ENCODE peak calls at places on chromosome 1, in eight cellular contexts. One of them, this sample, is unnamed.

GRCh38 chr1:9031484-9032259 is 5.4 kb upstream of the SLC2A7 start:
- DNase-seq in Panc1: no peak
- DNase-seq in NT2/D1: no peak
- DNase-seq in IMR-90: no peak
- DNase-seq in upper lobe of right lung: peak; percentile 57
- DNase-seq in endodermal cell: no peak
- DNase-seq in heart left ventricle: peak; percentile 59
- DNase-seq in Peyer's patch: peak; percentile 36
- DNase-seq in this sample: no peak

GRCh38 chr1:91732291-91732953 is 153.5 kb downstream of the TGFBR3 start:
- DNase-seq in Panc1: no peak
- DNase-seq in NT2/D1: no peak
- DNase-seq in IMR-90: peak; percentile 91
- DNase-seq in upper lobe of right lung: no peak
- DNase-seq in endodermal cell: peak; percentile 66
- DNase-seq in heart left ventricle: no peak
- DNase-seq in Peyer's patch: no peak
- DNase-seq in this sample: no peak

GRCh38 chr1:25431495-25432363 is 1.0 kb downstream of the MACO1 start:
- DNase-seq in Panc1: no peak
- DNase-seq in NT2/D1: no peak
- DNase-seq in IMR-90: no peak
- DNase-seq in upper lobe of right lung: no peak
- DNase-seq in endodermal cell: no peak
- DNase-seq in heart left ventricle: peak; percentile 33
- DNase-seq in Peyer's patch: peak; percentile 59
- DNase-seq in this sample: no peak

GRCh38 chr1:235631816-235632215 is 17.8 kb downstream of the GNG4 start:
- DNase-seq in Panc1: no peak
- DNase-seq in NT2/D1: no peak
- DNase-seq in IMR-90: no peak
- DNase-seq in upper lobe of right lung: no peak
- DNase-seq in endodermal cell: peak; percentile 78
- DNase-seq in heart left ventricle: no peak
- DNase-seq in Peyer's patch: no peak
- DNase-seq in this sample: peak; percentile 47

GRCh38 chr1:199044191-199044590 is 405.4 kb downstream of the PTPRC start:
- DNase-seq in Panc1: no peak
- DNase-seq in NT2/D1: no peak
- DNase-seq in IMR-90: no peak
- DNase-seq in upper lobe of right lung: no peak
- DNase-seq in endodermal cell: no peak
- DNase-seq in heart left ventricle: no peak
- DNase-seq in Peyer's patch: no peak
- DNase-seq in this sample: no peak

GRCh38 chr1:19921310-19921709 is 2.1 kb downstream of the PLA2G2E start:
- DNase-seq in Panc1: no peak
- DNase-seq in NT2/D1: no peak
- DNase-seq in IMR-90: no peak
- DNase-seq in upper lobe of right lung: no peak
- DNase-seq in endodermal cell: peak; percentile 46
- DNase-seq in heart left ventricle: no peak
- DNase-seq in Peyer's patch: peak; percentile 73
- DNase-seq in this sample: no peak

GRCh38 chr1:213070399-213070798 is 19.4 kb downstream of the RPS6KC1 start:
- DNase-seq in Panc1: no peak
- DNase-seq in NT2/D1: no peak
- DNase-seq in IMR-90: peak; percentile 86
- DNase-seq in upper lobe of right lung: no peak
- DNase-seq in endodermal cell: no peak
- DNase-seq in heart left ventricle: no peak
- DNase-seq in Peyer's patch: no peak
- DNase-seq in this sample: peak; percentile 35

GRCh38 chr1:15948600-15949452 is 27.1 kb downstream of the ZBTB17 start:
- DNase-seq in Panc1: no peak
- DNase-seq in NT2/D1: no peak
- DNase-seq in IMR-90: peak; percentile 95
- DNase-seq in upper lobe of right lung: peak; percentile 80
- DNase-seq in endodermal cell: no peak
- DNase-seq in heart left ventricle: peak; percentile 80
- DNase-seq in Peyer's patch: no peak
- DNase-seq in this sample: no peak

GRCh38 chr1:101697057-101697456 is 299.7 kb downstream of the OLFM3 start:
- DNase-seq in Panc1: no peak
- DNase-seq in NT2/D1: no peak
- DNase-seq in IMR-90: no peak
- DNase-seq in upper lobe of right lung: no peak
- DNase-seq in endodermal cell: no peak
- DNase-seq in heart left ventricle: no peak
- DNase-seq in Peyer's patch: no peak
- DNase-seq in this sample: no peak

GRCh38 chr1:144101397-144102050 is 129.7 kb upstream of the FAM72C start:
- DNase-seq in Panc1: no peak
- DNase-seq in NT2/D1: no peak
- DNase-seq in IMR-90: no peak
- DNase-seq in upper lobe of right lung: peak; percentile 73
- DNase-seq in endodermal cell: no peak
- DNase-seq in heart left ventricle: peak; percentile 40
- DNase-seq in Peyer's patch: peak; percentile 52
- DNase-seq in this sample: no peak

GRCh38 chr1:29271724-29272123 is 35.4 kb downstream of the PTPRU start:
- DNase-seq in Panc1: no peak
- DNase-seq in NT2/D1: peak; percentile 89
- DNase-seq in IMR-90: peak; percentile 65
- DNase-seq in upper lobe of right lung: peak; percentile 87
- DNase-seq in endodermal cell: peak; percentile 94
- DNase-seq in heart left ventricle: peak; percentile 62
- DNase-seq in Peyer's patch: peak; percentile 66
- DNase-seq in this sample: peak; percentile 80

GRCh38 chr1:10901091-10901893 is 104.8 kb upstream of the CASZ1 start:
- DNase-seq in Panc1: no peak
- DNase-seq in NT2/D1: no peak
- DNase-seq in IMR-90: no peak
- DNase-seq in upper lobe of right lung: peak; percentile 81
- DNase-seq in endodermal cell: peak; percentile 75
- DNase-seq in heart left ventricle: no peak
- DNase-seq in Peyer's patch: no peak
- DNase-seq in this sample: no peak

GRCh38 chr1:58981392-58981791 is 197.5 kb upstream of the JUN start:
- DNase-seq in Panc1: no peak
- DNase-seq in NT2/D1: peak; percentile 63
- DNase-seq in IMR-90: no peak
- DNase-seq in upper lobe of right lung: no peak
- DNase-seq in endodermal cell: peak; percentile 70
- DNase-seq in heart left ventricle: no peak
- DNase-seq in Peyer's patch: no peak
- DNase-seq in this sample: no peak

GRCh38 chr1:15244813-15245212 is 2.2 kb upstream of the FHAD1 start:
- DNase-seq in Panc1: no peak
- DNase-seq in NT2/D1: no peak
- DNase-seq in IMR-90: no peak
- DNase-seq in upper lobe of right lung: peak; percentile 45
- DNase-seq in endodermal cell: no peak
- DNase-seq in heart left ventricle: no peak
- DNase-seq in Peyer's patch: no peak
- DNase-seq in this sample: no peak

GRCh38 chr1:246428542-246429308 is 78.4 kb downstream of the SMYD3 start:
- DNase-seq in Panc1: no peak
- DNase-seq in NT2/D1: no peak
- DNase-seq in IMR-90: peak; percentile 93
- DNase-seq in upper lobe of right lung: no peak
- DNase-seq in endodermal cell: peak; percentile 50
- DNase-seq in heart left ventricle: no peak
- DNase-seq in Peyer's patch: no peak
- DNase-seq in this sample: no peak

GRCh38 chr1:103561612-103562395 is 9.6 kb upstream of the AMY2B start:
- DNase-seq in Panc1: no peak
- DNase-seq in NT2/D1: no peak
- DNase-seq in IMR-90: no peak
- DNase-seq in upper lobe of right lung: no peak
- DNase-seq in endodermal cell: no peak
- DNase-seq in heart left ventricle: no peak
- DNase-seq in Peyer's patch: no peak
- DNase-seq in this sample: no peak

GRCh38 chr1:32867671-32868070 is 3.0 kb downstream of the FNDC5 start:
- DNase-seq in Panc1: no peak
- DNase-seq in NT2/D1: no peak
- DNase-seq in IMR-90: no peak
- DNase-seq in upper lobe of right lung: no peak
- DNase-seq in endodermal cell: no peak
- DNase-seq in heart left ventricle: no peak
- DNase-seq in Peyer's patch: no peak
- DNase-seq in this sample: no peak

GRCh38 chr1:163085041-163085903 is 16.1 kb downstream of the RGS4 start:
- DNase-seq in Panc1: no peak
- DNase-seq in NT2/D1: no peak
- DNase-seq in IMR-90: peak; percentile 66
- DNase-seq in upper lobe of right lung: no peak
- DNase-seq in endodermal cell: no peak
- DNase-seq in heart left ventricle: no peak
- DNase-seq in Peyer's patch: no peak
- DNase-seq in this sample: no peak
- H3K4me3 ChIP-seq in Panc1: no peak overlapping the region
- H3K4me3 ChIP-seq in NT2/D1: no peak overlapping the region
- H3K4me3 ChIP-seq in IMR-90: no peak overlapping the region
- H3K4me3 ChIP-seq in upper lobe of right lung: no peak overlapping the region
- H3K4me3 ChIP-seq in endodermal cell: no peak overlapping the region
- H3K4me3 ChIP-seq in heart left ventricle: no peak overlapping the region
- H3K4me3 ChIP-seq in Peyer's patch: no peak overlapping the region
- H3K4me3 ChIP-seq in this sample: no peak overlapping the region

GRCh38 chr1:35180776-35181374 is 12.1 kb downstream of the SFPQ start:
- DNase-seq in Panc1: no peak
- DNase-seq in NT2/D1: no peak
- DNase-seq in IMR-90: peak; percentile 44
- DNase-seq in upper lobe of right lung: no peak
- DNase-seq in endodermal cell: no peak
- DNase-seq in heart left ventricle: no peak
- DNase-seq in Peyer's patch: no peak
- DNase-seq in this sample: no peak

GRCh38 chr1:35178295-35178695 is 14.7 kb downstream of the SFPQ start:
- DNase-seq in Panc1: no peak
- DNase-seq in NT2/D1: no peak
- DNase-seq in IMR-90: no peak
- DNase-seq in upper lobe of right lung: no peak
- DNase-seq in endodermal cell: no peak
- DNase-seq in heart left ventricle: no peak
- DNase-seq in Peyer's patch: no peak
- DNase-seq in this sample: no peak

GRCh38 chr1:35177237-35177786 is 15.6 kb downstream of the SFPQ start:
- DNase-seq in Panc1: no peak
- DNase-seq in NT2/D1: no peak
- DNase-seq in IMR-90: no peak
- DNase-seq in upper lobe of right lung: no peak
- DNase-seq in endodermal cell: no peak
- DNase-seq in heart left ventricle: no peak
- DNase-seq in Peyer's patch: no peak
- DNase-seq in this sample: no peak

GRCh38 chr1:35179864-35180263 is 13.1 kb downstream of the SFPQ start:
- DNase-seq in Panc1: no peak
- DNase-seq in NT2/D1: no peak
- DNase-seq in IMR-90: no peak
- DNase-seq in upper lobe of right lung: no peak
- DNase-seq in endodermal cell: no peak
- DNase-seq in heart left ventricle: no peak
- DNase-seq in Peyer's patch: no peak
- DNase-seq in this sample: no peak

GRCh38 chr1:35178874-35179380 is 14.0 kb downstream of the SFPQ start:
- DNase-seq in Panc1: no peak
- DNase-seq in NT2/D1: no peak
- DNase-seq in IMR-90: no peak
- DNase-seq in upper lobe of right lung: no peak
- DNase-seq in endodermal cell: no peak
- DNase-seq in heart left ventricle: no peak
- DNase-seq in Peyer's patch: no peak
- DNase-seq in this sample: no peak
- H3K4me1 ChIP-seq in Panc1: peaks cover 7% of the 10 kb centered on the region
- H3K4me1 ChIP-seq in NT2/D1: no peaks in the 10 kb centered on the region
- H3K4me1 ChIP-seq in IMR-90: no peaks in the 10 kb centered on the region
- H3K4me1 ChIP-seq in upper lobe of right lung: no peaks in the 10 kb centered on the region
- H3K4me1 ChIP-seq in endodermal cell: peaks cover 11% of the 10 kb centered on the region
- H3K4me1 ChIP-seq in heart left ventricle: peaks cover 10% of the 10 kb centered on the region
- H3K4me1 ChIP-seq in Peyer's patch: no peaks in the 10 kb centered on the region
- H3K4me1 ChIP-seq in this sample: peaks cover 16% of the 10 kb centered on the region

GRCh38 chr1:109926662-109927300 is 16.1 kb downstream of the CSF1 start:
- DNase-seq in Panc1: no peak
- DNase-seq in NT2/D1: no peak
- DNase-seq in IMR-90: peak; percentile 91
- DNase-seq in upper lobe of right lung: no peak
- DNase-seq in endodermal cell: peak; percentile 22
- DNase-seq in heart left ventricle: no peak
- DNase-seq in Peyer's patch: no peak
- DNase-seq in this sample: no peak

GRCh38 chr1:109929170-109929569 is 18.5 kb downstream of the CSF1 start:
- DNase-seq in Panc1: no peak
- DNase-seq in NT2/D1: no peak
- DNase-seq in IMR-90: no peak
- DNase-seq in upper lobe of right lung: no peak
- DNase-seq in endodermal cell: no peak
- DNase-seq in heart left ventricle: no peak
- DNase-seq in Peyer's patch: no peak
- DNase-seq in this sample: no peak

GRCh38 chr1:109928591-109929111 is 18.0 kb downstream of the CSF1 start:
- DNase-seq in Panc1: no peak
- DNase-seq in NT2/D1: no peak
- DNase-seq in IMR-90: peak; percentile 67
- DNase-seq in upper lobe of right lung: no peak
- DNase-seq in endodermal cell: peak; percentile 48
- DNase-seq in heart left ventricle: peak; percentile 66
- DNase-seq in Peyer's patch: no peak
- DNase-seq in this sample: no peak

GRCh38 chr1:109927356-109927755 is 16.7 kb downstream of the CSF1 start:
- DNase-seq in Panc1: no peak
- DNase-seq in NT2/D1: no peak
- DNase-seq in IMR-90: no peak
- DNase-seq in upper lobe of right lung: no peak
- DNase-seq in endodermal cell: peak; percentile 32
- DNase-seq in heart left ventricle: no peak
- DNase-seq in Peyer's patch: no peak
- DNase-seq in this sample: no peak

DNA sequence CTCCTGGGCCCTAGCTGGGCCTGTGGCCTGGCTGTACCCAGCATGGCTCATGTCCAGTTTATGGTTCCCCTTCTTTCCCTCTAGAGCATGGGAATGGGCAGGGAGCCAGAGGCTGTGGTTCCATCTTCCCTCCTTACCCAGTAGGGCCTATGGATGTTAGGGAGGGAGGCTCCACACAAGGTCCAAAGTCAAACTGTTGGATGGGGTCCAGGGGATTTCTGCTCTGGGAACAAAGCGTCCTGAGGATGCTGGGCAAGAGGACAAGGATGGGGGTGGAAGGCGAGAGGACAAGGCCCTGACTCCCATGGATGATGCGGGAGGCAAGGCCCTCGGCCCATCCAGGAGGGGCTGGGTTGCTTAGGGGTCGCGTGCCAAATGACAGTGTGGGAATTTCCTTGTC is 17.3 kb downstream of the CSF1 start:
- DNase-seq in Panc1: no peak
- DNase-seq in NT2/D1: no peak
- DNase-seq in IMR-90: peak; percentile 76
- DNase-seq in upper lobe of right lung: no peak
- DNase-seq in endodermal cell: peak; percentile 18
- DNase-seq in heart left ventricle: peak; percentile 83
- DNase-seq in Peyer's patch: peak; percentile 77
- DNase-seq in this sample: no peak
- H3K36me3 ChIP-seq in Panc1: no peaks in the 10 kb centered on the region
- H3K36me3 ChIP-seq in NT2/D1: peaks cover 75% of the 10 kb centered on the region
- H3K36me3 ChIP-seq in IMR-90: peaks cover 68% of the 10 kb centered on the region
- H3K36me3 ChIP-seq in upper lobe of right lung: peaks cover 64% of the 10 kb centered on the region
- H3K36me3 ChIP-seq in endodermal cell: no peaks in the 10 kb centered on the region
- H3K36me3 ChIP-seq in heart left ventricle: peaks cover 55% of the 10 kb centered on the region
- H3K36me3 ChIP-seq in Peyer's patch: no peaks in the 10 kb centered on the region
- H3K36me3 ChIP-seq in this sample: peaks cover 8% of the 10 kb centered on the region

GRCh38 chr1:35887508-35887907 is 4.5 kb downstream of the AGO1 start:
- DNase-seq in Panc1: no peak
- DNase-seq in NT2/D1: no peak
- DNase-seq in IMR-90: no peak
- DNase-seq in upper lobe of right lung: no peak
- DNase-seq in endodermal cell: no peak
- DNase-seq in heart left ventricle: no peak
- DNase-seq in Peyer's patch: no peak
- DNase-seq in this sample: no peak
- H3K4me3 ChIP-seq in Panc1: no peak overlapping the region
- H3K4me3 ChIP-seq in NT2/D1: no peak overlapping the region
- H3K4me3 ChIP-seq in IMR-90: no peak overlapping the region
- H3K4me3 ChIP-seq in upper lobe of right lung: no peak overlapping the region
- H3K4me3 ChIP-seq in endodermal cell: peak overlapping the region; percentile 74
- H3K4me3 ChIP-seq in heart left ventricle: no peak overlapping the region
- H3K4me3 ChIP-seq in Peyer's patch: no peak overlapping the region
- H3K4me3 ChIP-seq in this sample: no peak overlapping the region

This sample was measured in HAP-1.